ENCODE peak calls at places on chromosomes 3 and 15, in four cellular contexts. P, X, F and N are unnamed samples.

GRCh38 chr3:63279000-63279366 is 875 bp downstream of the SYNPR start:
- DNase-seq in P (no peak), F (no peak), X (no peak), N (no peak)

GRCh38 chr3:8445861-8446260 is 55.8 kb upstream of the LMCD1 start:
- DNase-seq in F (no peak), P (peak), X (no peak), N (no peak)

GRCh38 chr3:115697263-115698053 is 74.1 kb downstream of the GAP43 start:
- DNase-seq in P (peak), F (no peak), X (no peak), N (no peak)

GRCh38 chr15:67717776-67718175 is 107.5 kb upstream of the SKOR1 start:
- DNase-seq in P (no peak), F (no peak), X (no peak), N (no peak)

GRCh38 chr15:58608129-58608590 is 141.3 kb downstream of the ADAM10 start:
- DNase-seq in P (peak), F (no peak), X (no peak), N (no peak)

GRCh38 chr3:177427540-177427939 is 230.3 kb upstream of the TBL1XR1 start:
- DNase-seq in P (peak), F (no peak), X (no peak), N (no peak)

GRCh38 chr15:63327648-63328421 is 50.4 kb downstream of the APH1B start:
- DNase-seq in X (no peak), P (no peak), F (no peak), N (no peak)

GRCh38 chr15:71792521-71792920 is 17.8 kb upstream of the NR2E3 start:
- DNase-seq in X (no peak), F (no peak), P (peak), N (no peak)

GRCh38 chr3:126607214-126607908 is 47.6 kb downstream of the TXNRD3 start:
- DNase-seq in F (no peak), P (peak), X (no peak), N (no peak)

GRCh38 chr15:62173215-62173614 is 8.1 kb upstream of the C2CD4B start:
- DNase-seq in P (no peak), X (no peak), F (no peak), N (no peak)

GRCh38 chr3:49191741-49192140 is 20.3 kb downstream of the KLHDC8B start:
- DNase-seq in X (no peak), F (no peak), P (no peak), N (no peak)

GRCh38 chr3:45330500-45331295 is 57.7 kb upstream of the LARS2 start:
- DNase-seq in F (no peak), P (no peak), X (no peak), N (no peak)
- TF ChIP-seq CTCF in F (no peak), P (no peak), X (peak), N (no peak)

GRCh38 chr3:157532529-157533297 is 29.5 kb upstream of the VEPH1 start:
- DNase-seq in X (peak), F (no peak), P (peak), N (no peak)
- H3K4me3 ChIP-seq in X (no peak), F (no peak), P (peak), N (no peak)

GRCh38 chr3:144167634-144168033 is 196.0 kb downstream of the DIPK2A start:
- DNase-seq in F (no peak), X (no peak), P (no peak), N (no peak)
- TF ChIP-seq POLR2A in F (no peak), X (no peak), P (no peak), N (no peak)

GRCh38 chr3:184241447-184242296 is 7.1 kb downstream of the ALG3 start:
- DNase-seq in F (peak), X (no peak), P (peak), N (no peak)
- TF ChIP-seq CTCF in F (peak), X (peak), P (peak), N (no peak)

DNA sequence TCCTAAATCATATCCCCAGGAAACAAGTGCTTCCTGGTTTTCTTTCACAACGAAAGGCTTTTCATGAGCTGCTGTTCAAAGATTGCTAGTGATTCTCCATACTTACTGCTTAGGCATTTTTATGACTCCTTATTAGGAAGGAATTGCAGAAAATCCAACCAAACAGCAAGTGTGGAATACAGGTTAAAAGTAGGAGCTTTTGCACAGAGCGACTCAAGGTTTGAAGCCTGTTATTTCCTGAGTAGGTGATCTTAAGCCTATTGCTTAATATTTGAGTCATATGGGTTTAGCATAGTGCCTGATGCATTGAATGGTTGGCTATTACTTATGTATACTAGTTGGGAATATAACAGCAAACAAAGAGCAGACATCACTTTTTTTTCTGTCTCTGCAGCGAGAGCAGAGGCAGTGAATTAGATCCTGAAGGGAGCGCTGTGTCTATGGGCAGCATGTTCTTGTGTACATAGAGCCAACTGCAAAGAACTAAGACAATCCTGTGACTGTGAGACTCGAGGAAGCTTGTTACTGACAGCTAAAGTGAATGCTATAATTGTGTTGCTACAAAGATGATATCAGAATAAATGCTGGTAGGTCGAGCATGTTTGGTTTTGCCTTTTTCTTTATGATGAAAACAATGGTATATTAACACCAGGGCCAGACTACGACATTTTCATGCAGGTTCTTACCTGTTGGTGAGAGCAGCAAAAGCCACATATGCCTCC is 6.3 kb downstream of the TM4SF1 start:
- DNase-seq in F (no peak), P (peak), X (no peak), N (no peak)
- H3K4me3 ChIP-seq in F (no peak), P (no peak), X (no peak), N (no peak)

DNA sequence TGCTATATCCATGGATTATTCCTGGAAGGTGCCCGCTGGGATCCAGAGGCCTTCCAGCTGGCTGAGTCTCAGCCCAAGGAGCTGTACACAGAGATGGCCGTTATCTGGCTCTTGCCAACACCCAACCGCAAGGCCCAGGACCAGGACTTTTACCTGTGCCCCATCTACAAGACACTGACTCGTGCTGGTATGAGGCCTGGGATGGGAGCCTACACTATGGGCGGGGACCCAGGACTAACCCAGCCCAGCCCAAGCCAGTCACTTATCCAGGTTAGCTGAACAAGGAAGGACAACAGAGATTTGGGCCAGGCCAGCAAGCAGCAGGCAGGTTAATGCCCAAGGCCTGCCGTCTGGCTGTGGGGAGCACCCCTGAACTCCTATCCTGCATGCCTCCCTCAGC is 45.3 kb downstream of the SEMA3G start:
- DNase-seq in P (no peak), F (no peak), X (no peak), N (no peak)
- TF ChIP-seq POLR2A in P (no peak), F (no peak), X (no peak), N (no peak)

GRCh38 chr3:25571285-25571684 is 93.4 kb downstream of the TOP2B start:
- DNase-seq in F (no peak), X (no peak), P (no peak), N (no peak)

GRCh38 chr3:25574172-25574765 is 90.4 kb downstream of the TOP2B start:
- DNase-seq in F (no peak), X (no peak), P (no peak), N (no peak)

GRCh38 chr3:25572336-25572735 is 92.4 kb downstream of the TOP2B start:
- DNase-seq in X (no peak), F (no peak), P (no peak), N (no peak)

GRCh38 chr3:25573386-25574171 is 91.1 kb downstream of the TOP2B start:
- DNase-seq in X (no peak), P (peak), F (no peak), N (no peak)

GRCh38 chr3:25572919-25573385 is 91.8 kb downstream of the TOP2B start:
- DNase-seq in F (no peak), P (peak), X (no peak), N (no peak)
- TF ChIP-seq CTCF in F (no peak), P (no peak), X (no peak), N (no peak)

DNA sequence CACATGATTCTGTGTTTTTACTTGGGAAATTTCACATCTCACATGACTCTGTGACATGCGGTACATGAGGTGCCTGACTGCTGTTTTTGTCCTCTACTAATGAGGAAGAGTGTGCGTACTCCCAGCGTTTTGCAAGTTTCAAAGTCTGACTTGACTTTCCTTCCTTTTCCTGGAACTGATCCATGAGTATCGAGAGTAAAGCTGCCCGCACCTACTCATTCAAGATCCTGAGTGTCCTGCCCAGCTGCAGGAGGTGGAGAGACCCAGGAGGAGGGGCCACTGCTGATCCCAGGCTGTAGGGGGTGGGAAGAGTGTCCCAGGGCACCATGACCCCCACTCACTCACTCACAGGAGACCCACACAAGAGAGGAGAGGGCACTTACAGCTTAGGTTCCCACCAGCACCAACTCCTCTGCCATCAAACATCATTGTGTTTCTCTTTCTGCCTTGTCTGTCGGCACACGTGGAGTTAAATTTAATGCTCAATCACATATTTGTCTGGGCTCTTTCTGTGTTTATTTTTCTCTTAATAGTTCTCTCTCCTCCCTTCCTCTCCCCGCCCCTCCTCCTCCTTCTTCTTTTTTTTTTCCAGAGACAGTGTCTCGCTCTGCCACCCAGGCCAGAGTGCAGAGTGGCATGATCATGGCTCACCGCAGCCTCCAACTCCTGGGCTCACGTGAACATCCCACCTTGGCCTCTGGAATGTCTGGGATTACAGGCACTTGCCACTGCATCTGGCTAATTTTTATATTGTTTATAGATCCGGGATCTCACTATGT is 1.4 kb downstream of the CCR5AS start:
- DNase-seq in F (no peak), X (no peak), P (peak), N (peak)
- H3K4me3 ChIP-seq in F (no peak), X (no peak), P (no peak), N (no peak)

DNA sequence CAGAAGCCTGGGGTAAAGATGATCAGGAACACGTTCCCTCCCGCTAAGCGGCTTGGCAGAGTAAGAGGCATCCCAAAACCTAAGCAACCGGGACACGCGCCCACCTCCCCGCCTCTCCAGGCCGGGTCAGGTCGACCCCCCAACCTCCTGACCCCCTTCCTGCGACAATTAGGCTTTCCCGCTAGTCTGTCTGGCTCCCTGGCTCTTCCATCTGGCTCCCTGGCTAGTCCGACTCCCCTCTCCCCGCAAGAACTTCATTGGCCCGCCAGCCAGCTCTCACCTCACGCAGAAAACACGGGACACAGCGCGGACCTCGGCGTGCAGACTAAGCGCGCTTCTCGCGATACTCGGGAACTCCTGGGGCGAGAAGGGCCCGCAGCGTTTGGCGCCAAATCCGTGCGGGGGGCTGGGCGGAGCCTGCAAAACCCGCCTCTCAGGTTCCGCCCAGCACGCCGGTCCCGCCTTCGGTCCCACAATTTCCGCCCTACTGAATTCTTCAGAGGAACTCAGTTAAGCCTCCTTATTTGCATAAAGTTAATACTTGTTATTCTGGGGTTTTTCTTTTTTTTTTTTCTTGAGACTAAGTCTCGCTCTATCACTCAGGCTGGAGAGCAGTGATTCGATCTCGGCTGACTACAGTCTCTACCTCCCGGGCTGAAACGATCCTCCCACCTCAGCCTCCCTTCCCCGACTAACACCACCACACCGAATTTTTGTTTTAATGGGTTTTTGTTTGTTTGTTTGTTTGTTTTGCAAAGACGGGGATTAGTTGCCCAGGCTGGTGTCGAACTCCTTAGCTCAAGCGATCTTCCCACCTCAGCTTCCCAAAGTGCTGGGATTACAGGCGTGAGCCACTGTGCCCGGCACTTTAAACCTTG is at the start of gene TIPIN:
- DNase-seq in X (peak), P (peak), F (peak), N (peak)
- TF ChIP-seq POLR2A in X (peak), P (peak), F (peak), N (no peak)